ENCODE peak calls at places on chromosomes 4 and X, in five cellular contexts. M is lower lobe of right lung, Y is pancreas, Q is fibroblast of mammary gland, D is breast epithelium. A is an unnamed sample.

GRCh38 chr4:8383016-8383415 is 57.5 kb downstream of the ACOX3 start:
- DNase-seq in Y (no peak), Q (no peak), D (no peak), M (peak; percentile 32), A (no peak)

GRCh38 chrX:84907324-84907946 is 96.2 kb upstream of the APOOL start:
- DNase-seq in Q (peak; percentile 56), Y (no peak), D (no peak), M (no peak), A (peak; percentile 1)

GRCh38 chr4:173448919-173449641 is 50.2 kb upstream of the SCRG1 start:
- DNase-seq in Q (no peak), D (no peak), Y (no peak), M (no peak), A (no peak)

GRCh38 chr4:151325320-151326246 is at the start of gene SH3D19:
- DNase-seq in Y (peak; percentile 76), M (peak; percentile 79), D (peak; percentile 69), Q (peak; percentile 62), A (peak; percentile 63)

GRCh38 chr4:163161536-163162205 is 5.0 kb downstream of the NAF1 start:
- DNase-seq in Y (no peak), D (no peak), M (no peak), Q (peak; percentile 91), A (peak; percentile 80)

GRCh38 chr4:182207806-182208483 is 35.3 kb upstream of the TENM3 start:
- DNase-seq in M (no peak), Q (peak; percentile 97), D (no peak), Y (no peak), A (peak; percentile 87)

GRCh38 chrX:16484338-16484737 is 165.6 kb upstream of the S100G start:
- DNase-seq in D (no peak), Q (peak; percentile 97), M (no peak), Y (no peak), A (peak; percentile 95)

GRCh38 chr4:167987285-167987684 is 105.1 kb upstream of the ANXA10 start:
- DNase-seq in Q (no peak), M (no peak), Y (no peak), D (no peak), A (no peak)

GRCh38 chr4:25767877-25768475 is 94.8 kb downstream of the SEL1L3 start:
- DNase-seq in Q (peak; percentile 80), M (no peak), D (peak; percentile 30), Y (no peak), A (peak; percentile 81)

GRCh38 chr4:130608121-130608520 is 1512.2 kb downstream of the C4orf33 start:
- DNase-seq in M (no peak), Q (no peak), D (no peak), Y (no peak), A (no peak)

DNA sequence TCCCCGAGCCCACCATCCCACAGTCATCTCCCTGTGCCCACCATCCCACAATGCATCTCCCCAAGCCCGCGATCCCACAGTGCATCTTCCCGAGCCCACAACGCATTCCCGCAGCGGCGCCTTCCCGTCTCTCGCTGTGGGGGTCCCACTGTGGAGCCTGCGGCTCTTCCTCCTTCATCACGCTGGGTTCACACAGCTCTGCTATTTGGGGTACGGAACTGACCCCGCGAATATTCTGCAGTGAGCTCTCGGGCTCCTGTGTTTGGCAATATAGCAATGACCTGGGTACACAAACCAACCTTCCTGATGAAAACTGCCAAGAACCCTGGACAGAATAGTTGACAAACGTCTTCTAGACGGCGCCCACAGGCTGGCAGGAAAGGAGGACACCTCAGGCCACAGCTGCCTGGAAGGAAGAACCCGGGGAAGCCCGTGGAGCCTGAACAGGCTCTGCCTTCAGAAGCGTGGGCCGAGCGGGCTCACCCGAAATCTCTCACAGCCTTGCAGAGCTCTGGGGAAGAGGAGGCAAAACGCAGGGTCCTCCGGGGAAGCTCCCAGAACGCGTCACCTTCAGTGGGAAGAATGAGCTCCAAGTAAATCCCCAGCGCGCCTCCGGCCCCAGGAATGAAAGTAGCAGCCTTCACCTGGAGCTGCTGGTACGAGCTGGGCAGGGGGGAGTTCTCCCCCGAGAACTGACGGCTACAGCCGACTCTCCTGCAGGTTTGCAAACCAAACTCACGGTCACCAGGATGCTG is 22.9 kb downstream of the PPP2R3B start:
- DNase-seq in Y (no peak), D (no peak), M (no peak), Q (no peak), A (no peak)
- TF ChIP-seq CTCF in Y (no peak), D (no peak), M (no peak), Q (no peak), A (no peak)

DNA sequence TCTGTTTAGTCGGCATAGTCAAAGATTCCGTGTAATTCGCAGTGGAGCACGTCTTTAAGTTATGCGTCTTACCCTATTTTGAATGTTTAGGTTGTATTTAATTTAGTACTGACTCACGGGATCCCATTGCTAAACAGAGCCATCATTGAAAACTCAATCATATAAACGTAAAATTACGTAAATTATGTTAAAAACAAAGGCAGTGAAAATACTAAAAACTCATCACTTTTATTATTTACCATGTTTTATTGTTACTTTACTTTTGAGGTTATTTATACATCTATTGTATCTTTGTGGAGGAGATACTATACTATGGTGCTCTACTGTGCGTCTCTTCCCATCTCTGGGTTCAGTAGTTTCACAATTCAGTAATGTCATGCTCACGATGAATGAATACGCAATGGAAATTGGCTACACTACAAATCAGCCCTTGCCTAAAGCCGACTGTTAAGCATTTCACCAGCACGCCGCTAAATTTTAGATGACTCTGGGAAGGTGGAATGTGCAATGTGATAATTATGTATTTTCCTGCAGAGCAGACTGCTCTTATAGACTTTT is 944 bp downstream of the FUNDC2 start:
- DNase-seq in Y (no peak), M (no peak), Q (peak; percentile 82), D (no peak), A (peak; percentile 90)
- TF ChIP-seq CTCF in Y (no peak), M (no peak), Q (no peak), D (no peak), A (no peak)

GRCh38 chr4:184474261-184475095 is at the start of gene IRF2:
- DNase-seq in Q (peak; percentile 95), M (peak; percentile 98), D (peak; percentile 96), Y (peak; percentile 96), A (peak; percentile 98)
- TF ChIP-seq CTCF in Q (no peak), M (no peak), D (peak; percentile 34), Y (no peak), A (no peak)

DNA sequence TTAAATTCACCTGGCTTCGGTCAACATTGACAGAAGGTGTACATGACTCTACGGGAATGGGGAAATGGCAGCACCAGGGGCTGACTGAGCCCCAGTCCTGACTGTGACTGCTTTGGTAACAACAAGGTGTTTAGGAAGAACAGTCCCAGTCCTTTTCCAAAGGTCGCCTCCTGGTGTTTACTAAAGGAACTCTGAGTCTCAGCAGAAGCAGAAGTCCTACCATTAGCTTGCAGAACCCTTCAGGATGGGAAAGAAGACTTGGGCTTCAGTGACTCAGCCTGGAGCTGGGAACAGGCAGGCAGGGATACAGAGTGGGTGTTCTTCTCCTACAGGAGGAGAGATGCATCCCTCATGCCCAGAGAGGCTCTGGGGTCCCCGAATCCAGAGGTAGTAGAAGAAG is 103.3 kb downstream of the MGST2 start:
- DNase-seq in D (no peak), Q (peak; percentile 24), Y (no peak), M (no peak), A (peak; percentile 32)
- TF ChIP-seq CTCF in D (no peak), Q (peak; percentile 32), Y (no peak), M (peak; percentile 21), A (peak; percentile 28)

DNA sequence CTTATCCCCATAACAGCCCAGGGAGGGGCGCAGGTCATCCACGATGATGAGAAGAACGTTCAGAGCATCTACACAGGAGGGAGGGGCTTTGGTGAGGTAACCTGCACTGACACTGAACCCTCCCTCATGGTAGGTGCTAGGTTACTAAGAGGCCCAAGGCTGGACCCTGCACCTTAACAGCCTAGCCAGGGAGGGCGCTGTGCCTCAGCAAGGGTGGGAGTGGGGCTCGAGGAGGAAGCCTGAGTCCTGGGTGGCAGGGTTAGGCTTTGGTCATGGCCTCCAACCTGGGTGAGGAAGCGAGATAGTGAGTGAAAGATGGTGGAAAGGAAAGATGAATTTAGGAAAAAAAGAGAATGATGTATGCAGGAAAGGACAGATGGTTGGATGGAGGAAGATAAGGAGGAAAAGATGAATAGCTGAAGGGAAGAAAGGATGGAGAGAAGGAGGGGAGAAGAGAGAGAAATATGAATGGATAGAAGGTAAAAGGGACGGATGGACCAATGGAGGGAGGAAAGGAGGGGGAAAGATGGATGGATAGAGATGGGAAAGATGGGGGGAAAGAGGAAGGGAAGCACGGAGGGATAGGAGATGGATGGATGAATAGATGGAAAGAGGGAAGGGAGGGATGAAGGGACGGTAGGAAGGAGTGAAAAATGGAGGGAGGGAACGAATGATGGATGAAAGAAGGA is 736 bp downstream of the IDS start:
- DNase-seq in Y (no peak), Q (peak; percentile 9), M (peak; percentile 50), D (no peak), A (peak; percentile 16)
- TF ChIP-seq CTCF in Y (no peak), Q (no peak), M (no peak), D (no peak), A (peak; percentile 15)

GRCh38 chr4:154013576-154013975 is 224.7 kb upstream of the SFRP2 start:
- DNase-seq in Q (no peak), M (no peak), D (no peak), Y (no peak), A (no peak)

GRCh38 chr4:154024097-154024496 is 235.2 kb upstream of the SFRP2 start:
- DNase-seq in Q (no peak), M (no peak), D (no peak), Y (no peak), A (no peak)

GRCh38 chr4:154014401-154015105 is 225.7 kb upstream of the SFRP2 start:
- DNase-seq in M (no peak), D (no peak), Y (no peak), Q (peak; percentile 42), A (peak; percentile 28)

DNA sequence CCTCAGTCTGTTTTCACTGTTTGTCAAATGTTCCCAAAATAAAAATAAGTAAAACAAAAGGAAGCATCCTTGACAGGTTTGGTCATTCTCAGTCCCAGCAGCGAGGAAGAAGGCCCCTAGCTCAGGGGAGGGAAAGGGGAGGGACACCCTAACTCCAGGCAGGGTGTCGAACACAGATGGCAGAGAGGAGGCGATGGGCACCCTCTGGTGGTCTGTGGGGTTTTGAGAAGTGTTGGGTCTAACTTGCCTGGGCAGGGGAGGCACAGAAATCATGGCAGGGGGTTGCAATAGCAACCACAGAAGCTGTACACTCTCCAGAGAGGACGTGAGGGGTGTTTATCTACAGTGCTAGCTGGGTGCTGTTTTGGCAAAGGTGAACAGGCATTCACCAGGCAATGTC is 229.8 kb upstream of the SFRP2 start:
- DNase-seq in Y (no peak), M (no peak), Q (no peak), D (no peak), A (no peak)
- TF ChIP-seq CTCF in Y (no peak), M (no peak), Q (peak; percentile 14), D (no peak), A (no peak)

GRCh38 chrX:83845397-83845796 is 15.5 kb upstream of the CYLC1 start:
- DNase-seq in M (no peak), Q (peak; percentile 28), D (no peak), Y (no peak), A (peak; percentile 38)
- TF ChIP-seq CTCF in M (peak; percentile 50), Q (peak; percentile 73), D (no peak), Y (peak; percentile 82), A (peak; percentile 72)

GRCh38 chr4:183837222-183837621 is 67.9 kb upstream of the STOX2 start:
- DNase-seq in M (no peak), D (no peak), Y (no peak), Q (no peak), A (no peak)

GRCh38 chr4:183841001-183841400 is 64.1 kb upstream of the STOX2 start:
- DNase-seq in Q (no peak), Y (no peak), D (no peak), M (no peak), A (no peak)

GRCh38 chr4:183838987-183839712 is 66.0 kb upstream of the STOX2 start:
- DNase-seq in Q (peak; percentile 16), Y (no peak), D (no peak), M (no peak), A (peak; percentile 27)

GRCh38 chr4:183842134-183842838 is 62.8 kb upstream of the STOX2 start:
- DNase-seq in Q (no peak), M (no peak), D (no peak), Y (no peak), A (no peak)

GRCh38 chr4:183840311-183840710 is 64.8 kb upstream of the STOX2 start:
- DNase-seq in Q (peak; percentile 78), M (peak; percentile 81), Y (peak; percentile 72), D (peak; percentile 64), A (peak; percentile 85)
- TF ChIP-seq CTCF in Q (peak; percentile 91), M (peak; percentile 86), Y (peak; percentile 60), D (peak; percentile 54), A (peak; percentile 80)

A was measured in cardiac fibroblast.